ENCODE peak calls at places on chromosome 2, in seven cellular contexts. One of them, this sample, is unnamed.

GRCh38 chr2:85189606-85190270 is 56.5 kb downstream of the TCF7L1 start:
- DNase-seq in chondrocyte: no peak
- DNase-seq in KG1: no peak
- DNase-seq in T47D: no peak
- DNase-seq in iris pigment epithelial cell: no peak
- DNase-seq in ELR: no peak
- DNase-seq in COR-L47: no peak
- DNase-seq in this sample: no peak

GRCh38 chr2:23589220-23589647 is 204.3 kb downstream of the KLHL29 start:
- DNase-seq in T47D: no peak
- DNase-seq in COR-L47: no peak
- DNase-seq in iris pigment epithelial cell: no peak
- DNase-seq in chondrocyte: peak
- DNase-seq in KG1: no peak
- DNase-seq in ELR: no peak
- DNase-seq in this sample: peak

GRCh38 chr2:29810956-29811355 is 110.4 kb downstream of the ALK start:
- DNase-seq in T47D: no peak
- DNase-seq in chondrocyte: no peak
- DNase-seq in iris pigment epithelial cell: peak
- DNase-seq in KG1: no peak
- DNase-seq in ELR: no peak
- DNase-seq in COR-L47: no peak
- DNase-seq in this sample: peak

GRCh38 chr2:88554189-88554588 is 73.1 kb downstream of the EIF2AK3 start:
- DNase-seq in COR-L47: no peak
- DNase-seq in T47D: no peak
- DNase-seq in KG1: no peak
- DNase-seq in iris pigment epithelial cell: no peak
- DNase-seq in chondrocyte: no peak
- DNase-seq in ELR: peak
- DNase-seq in this sample: no peak

GRCh38 chr2:28325567-28326468 is 66.8 kb upstream of the FOSL2 start:
- DNase-seq in chondrocyte: no peak
- DNase-seq in ELR: peak
- DNase-seq in iris pigment epithelial cell: no peak
- DNase-seq in KG1: no peak
- DNase-seq in COR-L47: peak
- DNase-seq in T47D: no peak
- DNase-seq in this sample: no peak

GRCh38 chr2:8803658-8804379 is 33.6 kb downstream of the KIDINS220 start:
- DNase-seq in iris pigment epithelial cell: peak
- DNase-seq in chondrocyte: no peak
- DNase-seq in ELR: peak
- DNase-seq in KG1: no peak
- DNase-seq in T47D: peak
- DNase-seq in COR-L47: peak
- DNase-seq in this sample: peak

GRCh38 chr2:217911283-217911965 is 91.4 kb downstream of the TNS1 start:
- DNase-seq in iris pigment epithelial cell: peak
- DNase-seq in T47D: no peak
- DNase-seq in COR-L47: no peak
- DNase-seq in chondrocyte: no peak
- DNase-seq in KG1: no peak
- DNase-seq in ELR: no peak
- DNase-seq in this sample: no peak

GRCh38 chr2:56680971-56681631 is 497.3 kb downstream of the CCDC85A start:
- DNase-seq in iris pigment epithelial cell: peak
- DNase-seq in ELR: peak
- DNase-seq in KG1: no peak
- DNase-seq in T47D: no peak
- DNase-seq in chondrocyte: no peak
- DNase-seq in COR-L47: no peak
- DNase-seq in this sample: no peak

GRCh38 chr2:219448099-219448775 is 13.6 kb downstream of the SPEG start:
- DNase-seq in iris pigment epithelial cell: no peak
- DNase-seq in COR-L47: no peak
- DNase-seq in chondrocyte: no peak
- DNase-seq in T47D: no peak
- DNase-seq in KG1: no peak
- DNase-seq in ELR: no peak
- DNase-seq in this sample: no peak

GRCh38 chr2:229728360-229728759 is 14.0 kb upstream of the DNER start:
- DNase-seq in KG1: no peak
- DNase-seq in ELR: peak
- DNase-seq in T47D: no peak
- DNase-seq in chondrocyte: no peak
- DNase-seq in iris pigment epithelial cell: no peak
- DNase-seq in COR-L47: no peak
- DNase-seq in this sample: no peak

GRCh38 chr2:202033317-202034248 is at the start of gene FZD7:
- DNase-seq in COR-L47: peak
- DNase-seq in ELR: peak
- DNase-seq in chondrocyte: peak
- DNase-seq in KG1: peak
- DNase-seq in iris pigment epithelial cell: peak
- DNase-seq in T47D: peak
- DNase-seq in this sample: peak

GRCh38 chr2:33091541-33092123 is 144.9 kb downstream of the LTBP1 start:
- DNase-seq in chondrocyte: no peak
- DNase-seq in KG1: no peak
- DNase-seq in iris pigment epithelial cell: no peak
- DNase-seq in ELR: no peak
- DNase-seq in COR-L47: no peak
- DNase-seq in T47D: no peak
- DNase-seq in this sample: no peak

GRCh38 chr2:64944484-64944883 is 44.7 kb upstream of the SLC1A4 start:
- DNase-seq in chondrocyte: no peak
- DNase-seq in COR-L47: no peak
- DNase-seq in KG1: no peak
- DNase-seq in iris pigment epithelial cell: no peak
- DNase-seq in ELR: no peak
- DNase-seq in T47D: no peak
- DNase-seq in this sample: no peak

This sample was measured in HuH-7.5.